ENCODE peak calls at places on chromosome 11, in seven cellular contexts. B is A549, V is lower lobe of right lung, N is HCT116, U is astrocyte of the cerebellum, L is nephron progenitor cell, J is fibroblast of mammary gland. H is an unnamed sample.

GRCh38 chr11:97815667-97816066 is 1205.1 kb upstream of the CNTN5 start:
- DNase-seq in B (no peak), V (no peak), N (no peak), U (no peak), L (no peak), J (no peak), H (no peak)

GRCh38 chr11:124961972-124962609 is 8.1 kb downstream of the CCDC15 start:
- DNase-seq in B (peak), V (no peak), N (peak), U (peak), L (no peak), J (peak), H (no peak)

GRCh38 chr11:32379714-32380113 is 55.6 kb downstream of the WT1 start:
- DNase-seq in B (no peak), V (no peak), N (no peak), U (no peak), L (no peak), J (no peak), H (no peak)

GRCh38 chr11:73856001-73856663 is 20.5 kb downstream of the COA4 start:
- DNase-seq in B (no peak), V (no peak), N (no peak), U (no peak), L (no peak), J (no peak), H (no peak)

GRCh38 chr11:74427377-74427776 is 29.1 kb upstream of the PGM2L1 start:
- DNase-seq in B (no peak), V (no peak), N (no peak), U (no peak), L (no peak), J (peak), H (no peak)

GRCh38 chr11:65430406-65431217 is 8.0 kb downstream of the NEAT1 start:
- DNase-seq in B (no peak), V (no peak), N (no peak), U (no peak), L (no peak), J (peak), H (no peak)

GRCh38 chr11:131378931-131379330 is 8.5 kb downstream of the NTM start:
- DNase-seq in B (no peak), V (no peak), N (no peak), U (no peak), L (no peak), J (no peak), H (no peak)

GRCh38 chr11:57399221-57399620 is 8.8 kb upstream of the PRG2 start:
- DNase-seq in B (no peak), V (no peak), N (no peak), U (no peak), L (no peak), J (no peak), H (no peak)

GRCh38 chr11:3867209-3868071 is 12.0 kb downstream of the STIM1 start:
- DNase-seq in B (no peak), V (no peak), N (no peak), U (no peak), L (no peak), J (peak), H (no peak)

GRCh38 chr11:66883021-66883968 is 26.4 kb downstream of the LRFN4 start:
- DNase-seq in B (peak), V (peak), N (peak), U (no peak), L (peak), J (peak), H (no peak)

GRCh38 chr11:17790453-17790852 is 55.9 kb downstream of the KCNC1 start:
- DNase-seq in B (peak), V (no peak), N (no peak), U (no peak), L (no peak), J (peak), H (no peak)

GRCh38 chr11:41175304-41175972 is 284.0 kb downstream of the LRRC4C start:
- DNase-seq in B (no peak), V (no peak), N (no peak), U (no peak), L (no peak), J (no peak), H (no peak)

GRCh38 chr11:35608502-35608901 is 9.8 kb upstream of the FJX1 start:
- DNase-seq in B (no peak), V (no peak), N (no peak), U (no peak), L (no peak), J (no peak), H (no peak)

GRCh38 chr11:29310016-29310415 is 706.8 kb downstream of the KCNA4 start:
- DNase-seq in B (no peak), V (no peak), N (no peak), U (peak), L (no peak), J (peak), H (no peak)

GRCh38 chr11:58121101-58121500 is 4.2 kb downstream of the OR9I1 start:
- DNase-seq in B (no peak), V (no peak), N (no peak), U (no peak), L (no peak), J (peak), H (no peak)

GRCh38 chr11:68831124-68831523 is 10.6 kb downstream of the CPT1A start:
- DNase-seq in B (no peak), V (no peak), N (no peak), U (no peak), L (no peak), J (no peak), H (no peak)

GRCh38 chr11:112016088-112016764 is 9.0 kb upstream of the DLAT start:
- DNase-seq in B (no peak), V (no peak), N (no peak), U (peak), L (no peak), J (peak), H (no peak)

GRCh38 chr11:68471360-68472340 is 11.1 kb downstream of the PPP6R3 start:
- DNase-seq in B (no peak), V (no peak), N (no peak), U (peak), L (no peak), J (peak), H (no peak)

GRCh38 chr11:100719362-100719761 is 32.3 kb downstream of the ARHGAP42 start:
- DNase-seq in B (no peak), V (no peak), N (no peak), U (peak), L (no peak), J (peak), H (no peak)

GRCh38 chr11:84663731-84664130 is 963.4 kb downstream of the DLG2 start:
- DNase-seq in B (no peak), V (no peak), N (no peak), U (no peak), L (no peak), J (no peak), H (no peak)

GRCh38 chr11:68459886-68460740 is 439 bp upstream of the PPP6R3 start:
- DNase-seq in B (peak), V (peak), N (peak), U (peak), L (peak), J (peak), H (peak)

GRCh38 chr11:13280323-13280722 is 2.7 kb downstream of the BMAL1 start:
- DNase-seq in B (no peak), V (no peak), N (no peak), U (no peak), L (no peak), J (no peak), H (no peak)

GRCh38 chr11:107018902-107019493 is 722 bp upstream of the GUCY1A2 start:
- DNase-seq in B (peak), V (peak), N (no peak), U (peak), L (peak), J (peak), H (no peak)

GRCh38 chr11:17693531-17693930 is 25.8 kb upstream of the MYOD1 start:
- DNase-seq in B (no peak), V (no peak), N (no peak), U (no peak), L (no peak), J (no peak), H (no peak)

GRCh38 chr11:66859686-66860448 is 3.0 kb downstream of the LRFN4 start:
- DNase-seq in B (no peak), V (no peak), N (no peak), U (no peak), L (no peak), J (no peak), H (no peak)

DNA sequence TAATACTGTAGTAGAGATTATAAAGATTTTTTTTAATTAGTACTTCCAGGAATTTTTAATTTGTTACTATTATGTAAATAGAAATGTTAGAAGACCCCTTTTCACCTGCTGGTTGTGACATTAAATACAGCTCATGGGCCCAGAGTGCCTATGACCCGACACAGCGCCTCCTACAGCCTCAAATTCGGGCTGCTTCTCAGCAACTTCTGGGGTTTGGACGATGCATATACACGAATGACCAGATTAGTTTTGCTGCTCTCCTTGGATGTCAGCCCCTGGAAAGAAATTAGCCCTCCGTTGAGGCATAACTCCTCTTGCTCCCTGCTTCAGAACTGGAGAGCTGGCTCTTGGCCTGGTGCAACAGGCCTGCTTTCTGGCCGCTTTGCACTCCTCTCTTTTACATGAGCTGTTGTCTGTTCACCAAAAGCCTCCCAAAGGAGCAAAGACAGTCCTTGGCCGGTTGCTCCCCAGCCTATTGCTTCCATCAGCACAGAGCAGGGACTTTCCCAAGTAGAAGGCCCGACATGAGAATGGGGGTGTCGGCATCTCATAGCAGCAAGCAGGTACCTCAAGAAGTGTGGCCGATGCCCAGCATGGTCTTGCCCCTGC is 3.3 kb downstream of the TECTA start:
- DNase-seq in B (no peak), V (no peak), N (no peak), U (no peak), L (no peak), J (no peak), H (no peak)
- TF ChIP-seq CTCF in B (no peak), V (no peak), N (peak), U (peak), L (no peak), J (peak), H (no peak)

GRCh38 chr11:70378506-70379134 is 19.7 kb upstream of the CTTN start:
- DNase-seq in B (no peak), V (no peak), N (no peak), U (no peak), L (no peak), J (no peak), H (no peak)
- TF ChIP-seq CTCF in B (peak), V (no peak), N (no peak), U (peak), L (no peak), J (no peak), H (no peak)

GRCh38 chr11:46373787-46374740 is 7.4 kb upstream of the MDK start:
- DNase-seq in B (no peak), V (no peak), N (no peak), U (no peak), L (no peak), J (no peak), H (no peak)
- TF ChIP-seq CTCF in B (no peak), V (no peak), N (no peak), U (no peak), L (no peak), J (no peak), H (no peak)

GRCh38 chr11:134678744-134679143 is 266.7 kb upstream of the B3GAT1 start:
- DNase-seq in B (no peak), V (no peak), N (no peak), U (no peak), L (no peak), J (no peak), H (no peak)
- TF ChIP-seq CTCF in B (no peak), V (no peak), N (no peak), U (no peak), L (no peak), J (no peak), H (no peak)

GRCh38 chr11:129698212-129698611 is 117.4 kb upstream of the TMEM45B start:
- DNase-seq in B (no peak), V (no peak), N (no peak), U (no peak), L (no peak), J (no peak), H (no peak)

GRCh38 chr11:129701706-129702105 is 113.9 kb upstream of the TMEM45B start:
- DNase-seq in B (no peak), V (no peak), N (no peak), U (no peak), L (no peak), J (no peak), H (no peak)

GRCh38 chr11:129702410-129703390 is 112.9 kb upstream of the TMEM45B start:
- DNase-seq in B (no peak), V (no peak), N (no peak), U (no peak), L (no peak), J (no peak), H (no peak)

GRCh38 chr11:129700701-129701100 is 114.9 kb upstream of the TMEM45B start:
- DNase-seq in B (no peak), V (no peak), N (no peak), U (no peak), L (no peak), J (no peak), H (no peak)

GRCh38 chr11:129699711-129700304 is 115.8 kb upstream of the TMEM45B start:
- DNase-seq in B (no peak), V (no peak), N (no peak), U (no peak), L (no peak), J (no peak), H (no peak)
- TF ChIP-seq CTCF in B (no peak), V (no peak), N (peak), U (no peak), L (no peak), J (no peak), H (no peak)

GRCh38 chr11:44348114-44348513 is 38.2 kb upstream of the ALX4 start:
- DNase-seq in B (no peak), V (no peak), N (no peak), U (no peak), L (no peak), J (no peak), H (no peak)

GRCh38 chr11:44349328-44349727 is 39.4 kb upstream of the ALX4 start:
- DNase-seq in B (no peak), V (no peak), N (no peak), U (no peak), L (no peak), J (no peak), H (no peak)

GRCh38 chr11:44351006-44351660 is 41.2 kb upstream of the ALX4 start:
- DNase-seq in B (no peak), V (no peak), N (no peak), U (no peak), L (no peak), J (no peak), H (no peak)

GRCh38 chr11:44348721-44349120 is 38.8 kb upstream of the ALX4 start:
- DNase-seq in B (no peak), V (no peak), N (no peak), U (no peak), L (no peak), J (no peak), H (no peak)

DNA sequence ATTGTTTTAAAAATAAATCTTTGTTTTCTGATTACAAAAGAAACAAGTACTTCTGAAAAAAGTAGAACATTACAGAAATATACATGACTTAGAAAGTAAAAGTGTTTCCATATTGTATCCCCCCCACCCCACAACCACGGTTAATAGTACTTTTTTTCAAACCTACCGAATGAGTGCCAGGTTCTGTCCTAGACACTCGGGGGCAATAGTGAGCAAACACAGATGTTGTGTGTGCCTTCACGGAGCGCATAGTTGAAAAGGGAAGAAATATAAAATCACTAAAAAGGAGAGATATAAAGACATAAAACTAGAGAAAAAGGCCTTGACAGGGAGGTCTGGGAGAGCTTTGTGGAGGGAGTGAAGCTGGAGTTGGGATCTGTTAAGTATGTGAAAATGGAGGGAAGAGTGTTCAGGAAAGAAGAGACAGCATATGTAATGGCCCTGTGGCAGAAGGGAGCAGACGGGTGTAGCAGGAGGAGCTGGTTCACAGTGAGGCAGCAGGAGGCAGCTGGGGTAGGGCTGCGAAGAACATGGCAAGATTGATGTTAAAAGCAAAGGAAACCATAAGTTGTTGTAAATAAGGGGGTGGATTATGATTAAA is 42.1 kb upstream of the ALX4 start:
- DNase-seq in B (peak), V (no peak), N (peak), U (no peak), L (no peak), J (peak), H (no peak)
- TF ChIP-seq CTCF in B (peak), V (no peak), N (peak), U (peak), L (no peak), J (peak), H (no peak)

DNA sequence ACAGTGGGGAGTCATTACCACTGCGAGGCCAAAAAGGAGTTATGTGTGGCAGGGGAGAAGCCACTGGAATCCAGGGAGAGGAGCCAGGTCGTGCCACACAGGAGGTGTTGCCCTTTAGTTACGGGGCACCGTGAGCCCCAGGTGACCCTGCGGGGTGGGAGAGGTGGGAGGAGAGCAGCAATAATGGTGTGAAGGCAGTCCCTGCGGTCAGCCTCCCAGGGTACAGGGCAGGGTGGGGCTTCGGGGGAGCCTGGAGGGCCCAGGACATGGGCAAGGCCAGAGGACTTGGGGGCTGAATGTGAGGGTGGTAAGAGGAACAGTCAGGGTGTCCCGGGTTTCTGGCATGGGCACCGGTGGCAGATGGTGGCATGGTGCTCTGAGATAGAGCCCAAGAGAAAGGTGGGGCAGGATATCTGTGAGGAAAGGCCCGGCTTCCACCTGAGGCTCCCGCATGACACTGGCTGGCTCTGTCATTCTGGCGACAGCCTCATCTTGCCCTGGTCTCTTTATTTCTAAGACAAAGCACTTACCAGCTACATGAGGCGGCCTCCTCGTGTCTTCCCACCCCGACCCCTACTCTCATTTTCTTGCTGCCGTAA is 82.6 kb upstream of the LMO1 start:
- DNase-seq in B (no peak), V (no peak), N (no peak), U (no peak), L (no peak), J (no peak), H (no peak)
- TF ChIP-seq CTCF in B (no peak), V (no peak), N (no peak), U (no peak), L (no peak), J (no peak), H (no peak)

GRCh38 chr11:122814401-122814800 is 23.9 kb upstream of the CRTAM start:
- DNase-seq in B (no peak), V (no peak), N (no peak), U (no peak), L (no peak), J (no peak), H (no peak)
- TF ChIP-seq CTCF in B (peak), V (peak), N (peak), U (peak), L (no peak), J (peak), H (no peak)

GRCh38 chr11:11157201-11157600 is 195.8 kb downstream of the CSNK2A3 start:
- DNase-seq in B (peak), V (no peak), N (peak), U (no peak), L (peak), J (peak), H (no peak)
- TF ChIP-seq CTCF in B (peak), V (peak), N (peak), U (peak), L (peak), J (peak), H (no peak)